ENCODE peak calls at places on chromosomes 11 and 22, in seven cellular contexts. V is activated CD4-positive, alpha-beta T cell treated with anti-CD3 and anti-CD28 coated beads for 48 hours; T is HFFc6; I is CD4-positive, alpha-beta T cell; M is neural crest cell; U is head of caudate nucleus; Y is HFF-Myc. J is an unnamed sample.

GRCh38 chr11:34416746-34417145 is 22.0 kb upstream of the CAT start:
- DNase-seq in T (no peak), M (no peak), V (no peak), U (no peak), Y (no peak), I (no peak), J (no peak)

GRCh38 chr11:72637198-72637597 is 37.0 kb downstream of the PDE2A start:
- DNase-seq in I (no peak), Y (no peak), U (no peak), T (no peak), V (no peak), M (no peak), J (no peak)

GRCh38 chr11:1749787-1750351 is 526 bp downstream of the IFITM10 start:
- DNase-seq in M (no peak), I (no peak), U (no peak), V (no peak), Y (no peak), T (peak; percentile 78), J (peak; percentile 43)

GRCh38 chr11:36672815-36673450 is 74.9 kb upstream of the RAG2 start:
- DNase-seq in Y (peak; percentile 26), T (peak; percentile 59), I (no peak), U (no peak), M (peak; percentile 1), V (no peak), J (no peak)

GRCh38 chr22:20203142-20204099 is 52.6 kb upstream of the CCDC188 start:
- DNase-seq in I (no peak), V (no peak), T (peak; percentile 11), Y (peak; percentile 29), M (peak; percentile 12), U (no peak), J (no peak)

GRCh38 chr11:123231263-123231662 is 36.2 kb upstream of the CLMP start:
- DNase-seq in Y (no peak), I (no peak), M (no peak), V (no peak), T (peak; percentile 91), U (no peak), J (peak; percentile 57)

GRCh38 chr11:24515632-24516031 is 18.8 kb downstream of the LUZP2 start:
- DNase-seq in I (no peak), T (no peak), M (no peak), U (no peak), V (no peak), Y (no peak), J (no peak)

GRCh38 chr22:40147388-40148176 is 30.1 kb upstream of the TNRC6B start:
- DNase-seq in I (no peak), U (no peak), V (no peak), Y (no peak), M (no peak), T (no peak), J (no peak)

GRCh38 chr22:25153961-25154685 is 45.5 kb upstream of the CRYBB3 start:
- DNase-seq in I (no peak), U (peak; percentile 30), Y (no peak), M (no peak), V (no peak), T (peak; percentile 11), J (no peak)

GRCh38 chr11:69200331-69201047 is 44.8 kb downstream of the SMIM38 start:
- DNase-seq in U (no peak), V (no peak), M (no peak), I (no peak), Y (no peak), T (no peak), J (no peak)

GRCh38 chr22:43428005-43428485 is 16.2 kb downstream of the MPPED1 start:
- DNase-seq in M (no peak), Y (no peak), T (no peak), V (no peak), U (no peak), I (no peak), J (no peak)

GRCh38 chr22:33896801-33897620 is 23.3 kb downstream of the LARGE1 start:
- DNase-seq in Y (no peak), U (no peak), M (no peak), V (no peak), T (no peak), I (no peak), J (no peak)

GRCh38 chr22:18031670-18032454 is 7.5 kb upstream of the MICAL3 start:
- DNase-seq in U (no peak), T (peak; percentile 94), Y (peak; percentile 90), M (no peak), I (no peak), V (no peak), J (peak; percentile 68)

GRCh38 chr11:8242480-8243280 is 21.0 kb downstream of the LMO1 start:
- DNase-seq in M (no peak), V (no peak), T (no peak), U (no peak), Y (no peak), I (no peak), J (no peak)

GRCh38 chr11:119185916-119186634 is 800 bp downstream of the NHERF4 start:
- DNase-seq in V (no peak), U (no peak), T (no peak), Y (no peak), I (no peak), M (no peak), J (no peak)

GRCh38 chr11:93085097-93085496 is 112.7 kb downstream of the SLC36A4 start:
- DNase-seq in Y (no peak), M (no peak), U (peak; percentile 32), V (no peak), T (peak; percentile 7), I (no peak), J (no peak)

GRCh38 chr22:24289138-24289537 is 18.5 kb downstream of the SPECC1L start:
- DNase-seq in V (no peak), T (peak; percentile 84), Y (peak; percentile 52), I (no peak), M (no peak), U (no peak), J (peak; percentile 93)

GRCh38 chr11:95487391-95487790 is 256.4 kb upstream of the SESN3 start:
- DNase-seq in Y (no peak), V (peak; percentile 42), M (no peak), U (no peak), T (no peak), I (no peak), J (no peak)

GRCh38 chr22:35407352-35407751 is 7.4 kb downstream of the MCM5 start:
- DNase-seq in T (no peak), V (no peak), M (no peak), I (no peak), Y (no peak), U (no peak), J (no peak)

GRCh38 chr11:113764522-113764921 is 9.0 kb downstream of the ZW10 start:
- DNase-seq in I (no peak), T (no peak), Y (no peak), U (no peak), M (no peak), V (no peak), J (no peak)

GRCh38 chr11:43969543-43969942 is 27.1 kb downstream of the C11orf96 start:
- DNase-seq in I (no peak), M (no peak), Y (no peak), V (no peak), T (no peak), U (peak; percentile 41), J (no peak)

GRCh38 chr11:64747961-64748715 is 4.2 kb upstream of the RASGRP2 start:
- DNase-seq in V (no peak), T (peak; percentile 75), Y (peak; percentile 41), U (no peak), M (no peak), I (no peak), J (peak; percentile 78)

GRCh38 chr22:31206896-31207687 is 5.0 kb upstream of the LIMK2 start:
- DNase-seq in Y (no peak), V (peak; percentile 55), M (no peak), U (peak; percentile 77), I (no peak), T (no peak), J (no peak)

GRCh38 chr11:959608-960007 is 33.9 kb downstream of the AP2A2 start:
- DNase-seq in V (no peak), U (no peak), Y (no peak), I (no peak), M (no peak), T (no peak), J (no peak)

GRCh38 chr11:17353228-17354021 is 1.8 kb downstream of the NCR3LG1 start:
- DNase-seq in U (peak; percentile 84), T (peak; percentile 73), M (peak; percentile 64), I (peak; percentile 11), V (peak; percentile 73), Y (no peak), J (peak; percentile 9)

GRCh38 chr11:62958547-62959071 is 26.2 kb downstream of the SLC22A6 start:
- DNase-seq in V (no peak), I (no peak), Y (peak; percentile 33), U (no peak), M (no peak), T (no peak), J (no peak)

GRCh38 chr11:118927554-118928107 is 1.9 kb upstream of the BCL9L start:
- DNase-seq in I (no peak), Y (no peak), U (no peak), V (no peak), M (no peak), T (no peak), J (no peak)

GRCh38 chr11:47415949-47416472 is 7.6 kb downstream of the SLC39A13 start:
- DNase-seq in M (no peak), U (no peak), Y (peak; percentile 91), V (no peak), I (no peak), T (peak; percentile 92), J (peak; percentile 73)

GRCh38 chr11:46615756-46616155 is 1.3 kb downstream of the HARBI1 start:
- DNase-seq in T (peak; percentile 45), V (no peak), U (no peak), Y (no peak), I (no peak), M (no peak), J (no peak)

GRCh38 chr22:38745676-38746460 is 9.9 kb downstream of the SUN2 start:
- DNase-seq in M (no peak), Y (no peak), I (no peak), U (no peak), T (no peak), V (no peak), J (no peak)

GRCh38 chr11:15852179-15852578 is 504.2 kb downstream of the SOX6 start:
- DNase-seq in I (no peak), Y (no peak), V (no peak), U (peak; percentile 30), M (no peak), T (no peak), J (no peak)

GRCh38 chr11:27507561-27508322 is 1.2 kb upstream of the LIN7C start:
- DNase-seq in Y (no peak), M (no peak), T (no peak), U (no peak), I (no peak), V (no peak), J (no peak)

GRCh38 chr11:71310184-71310583 is 57.8 kb upstream of the SHANK2 start:
- DNase-seq in Y (no peak), U (no peak), V (no peak), I (no peak), T (no peak), M (no peak), J (no peak)

GRCh38 chr22:48423481-48423901 is 1404.2 kb downstream of the BRD1 start:
- DNase-seq in T (peak; percentile 4), V (no peak), U (no peak), I (no peak), M (no peak), Y (no peak), J (no peak)